ENCODE peak calls at places on chromosomes 3 and 15, in nine cellular contexts. D, U, T, V, B, K, W, F and N are unnamed samples.
A peak's percentile ranks its signal among the peaks of the same experiment; 100 is the strongest.

GRCh38 chr3:31485206-31485605 is 47.5 kb upstream of the STT3B start:
- DNase-seq in V (no peak), F (no peak), W (no peak), K (no peak), D (no peak), T (no peak), U (no peak), B (no peak), N (no peak)

GRCh38 chr15:26128611-26129140 is 265.5 kb upstream of the ATP10A start:
- DNase-seq in U (no peak), D (no peak), B (no peak), W (no peak), F (no peak), T (no peak), K (no peak), V (no peak), N (no peak)

GRCh38 chr3:116148881-116149530 is 296.3 kb downstream of the LSAMP start:
- DNase-seq in W (no peak), T (no peak), U (no peak), V (no peak), F (no peak), B (no peak), D (no peak), K (no peak), N (no peak)

GRCh38 chr15:65088643-65089021 is 12.1 kb downstream of the KBTBD13 start:
- DNase-seq in U (no peak), V (no peak), D (no peak), T (no peak), F (no peak), K (no peak), B (no peak), W (no peak), N (no peak)

GRCh38 chr3:130895690-130896089 is 1.8 kb downstream of the ATP2C1 start:
- DNase-seq in T (no peak), V (no peak), D (no peak), U (no peak), B (no peak), F (no peak), K (no peak), W (no peak), N (no peak)

GRCh38 chr3:157098823-157099185 is 61.1 kb downstream of the CCNL1 start:
- DNase-seq in V (no peak), F (no peak), U (no peak), T (no peak), W (no peak), B (no peak), D (peak; percentile 69), K (no peak), N (no peak)

GRCh38 chr3:111667621-111668239 is 72.6 kb upstream of the ZBED2 start:
- DNase-seq in U (no peak), B (no peak), K (no peak), V (peak; percentile 61), F (peak; percentile 15), W (no peak), D (peak; percentile 75), T (no peak), N (peak; percentile 46)

GRCh38 chr3:164683516-164683915 is 394.8 kb downstream of the SI start:
- DNase-seq in U (no peak), W (no peak), D (peak; percentile 1), K (no peak), B (no peak), F (no peak), T (no peak), V (no peak), N (no peak)

GRCh38 chr15:95013379-95013778 is 782.0 kb downstream of the MCTP2 start:
- DNase-seq in V (no peak), F (no peak), B (no peak), D (no peak), W (no peak), T (no peak), K (no peak), U (no peak), N (no peak)

GRCh38 chr3:3798641-3799113 is 554 bp upstream of the LRRN1 start:
- DNase-seq in W (peak; percentile 56), T (peak; percentile 42), V (peak; percentile 15), D (no peak), K (no peak), F (peak; percentile 41), U (peak; percentile 69), B (no peak), N (no peak)

GRCh38 chr15:36323607-36324006 is 255.8 kb upstream of the CDIN1 start:
- DNase-seq in U (no peak), B (peak; percentile 53), F (no peak), K (no peak), T (no peak), W (no peak), V (no peak), D (no peak), N (no peak)

GRCh38 chr3:190026154-190026553 is 94.5 kb downstream of the P3H2 start:
- DNase-seq in B (no peak), W (no peak), D (no peak), V (no peak), K (no peak), T (no peak), U (no peak), F (no peak), N (no peak)

GRCh38 chr3:184604039-184604955 is 42.7 kb downstream of the EPHB3 start:
- DNase-seq in B (no peak), W (peak; percentile 65), T (peak; percentile 80), V (no peak), U (peak; percentile 85), D (no peak), F (peak; percentile 38), K (no peak), N (no peak)

GRCh38 chr3:79039192-79039591 is 728.6 kb downstream of the ROBO1 start:
- DNase-seq in F (no peak), T (no peak), U (no peak), B (no peak), D (peak; percentile 63), K (no peak), W (no peak), V (no peak), N (no peak)

GRCh38 chr15:67134577-67135492 is 69.4 kb downstream of the SMAD3 start:
- DNase-seq in V (no peak), W (no peak), T (no peak), D (no peak), U (no peak), F (no peak), K (peak; percentile 22), B (no peak), N (no peak)

GRCh38 chr3:143975549-143976152 is 4.0 kb downstream of the DIPK2A start:
- DNase-seq in D (peak; percentile 91), T (peak; percentile 21), V (no peak), B (peak; percentile 62), F (no peak), K (no peak), U (no peak), W (no peak), N (no peak)

GRCh38 chr3:113222412-113223086 is 11.2 kb downstream of the BOC start:
- DNase-seq in B (no peak), F (no peak), T (no peak), K (no peak), U (no peak), D (no peak), W (no peak), V (no peak), N (no peak)

GRCh38 chr3:12116892-12117291 is 41.8 kb downstream of the TIMP4 start:
- DNase-seq in F (no peak), T (no peak), V (no peak), D (no peak), B (no peak), U (no peak), W (no peak), K (no peak), N (no peak)

DNA sequence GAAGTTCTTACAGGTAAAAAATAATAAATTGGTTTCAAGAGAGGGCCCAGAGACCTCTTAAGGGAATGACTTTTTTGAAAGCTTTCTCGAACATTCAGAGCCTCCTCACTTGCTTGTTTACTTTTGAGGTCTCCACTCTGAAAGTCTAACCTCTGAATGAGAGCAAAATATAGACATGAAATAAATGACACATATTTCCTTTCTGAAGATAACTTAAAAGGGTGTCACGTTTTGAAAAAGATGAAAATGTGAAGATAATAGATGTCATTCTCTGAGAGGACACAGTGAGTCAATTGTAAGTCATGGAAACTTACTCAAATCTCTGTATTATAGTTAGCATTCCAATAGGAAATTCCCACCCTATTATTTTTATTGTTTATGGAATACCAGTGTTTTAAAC is 44.6 kb downstream of the HACD2 start:
- DNase-seq in T (no peak), D (no peak), F (no peak), V (no peak), K (no peak), B (no peak), U (no peak), W (no peak), N (no peak)
- TF ChIP-seq CTCF in T (no peak), D (no peak), F (no peak), V (no peak), K (no peak), B (no peak), U (no peak), W (no peak), N (no peak)

DNA sequence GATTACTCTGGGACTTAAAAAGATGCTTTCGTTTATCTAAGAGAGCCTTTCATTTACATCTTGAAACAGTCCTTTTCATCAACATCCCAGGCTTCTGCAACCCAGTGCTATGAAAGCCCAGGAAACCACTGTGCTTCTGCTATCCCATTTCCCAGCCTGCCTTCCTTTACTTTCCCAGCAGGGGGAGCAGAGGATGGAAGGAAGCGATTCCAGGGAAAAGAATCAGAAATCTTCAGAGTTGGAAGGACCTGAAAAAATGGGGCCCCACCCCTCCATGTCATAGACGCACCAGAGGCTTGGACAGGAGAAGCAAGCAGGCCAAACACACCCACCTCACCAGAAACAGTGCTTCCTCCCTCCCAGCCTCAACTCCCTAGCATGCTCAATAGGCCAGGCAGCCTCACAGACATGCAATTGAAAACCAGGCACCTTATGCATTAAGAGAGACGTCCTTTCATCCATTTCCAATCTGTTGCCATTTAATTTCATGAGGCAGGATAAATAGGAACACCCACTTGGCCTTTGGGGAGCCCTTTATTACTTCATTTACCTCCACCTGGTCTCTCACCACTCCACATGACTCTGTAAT is 584.1 kb downstream of the NTRK3 start:
- DNase-seq in K (no peak), T (peak; percentile 35), V (no peak), D (peak; percentile 55), F (peak; percentile 66), U (peak; percentile 40), W (peak; percentile 69), B (peak; percentile 9), N (no peak)
- TF ChIP-seq CTCF in K (no peak), T (peak; percentile 89), V (no peak), D (peak; percentile 85), F (peak; percentile 77), U (peak; percentile 70), W (peak; percentile 79), B (peak; percentile 81), N (no peak)

GRCh38 chr15:62390793-62391543 is 225.9 kb upstream of the C2CD4B start:
- DNase-seq in T (peak; percentile 70), D (peak; percentile 54), B (no peak), U (peak; percentile 54), F (peak; percentile 43), W (peak; percentile 63), V (peak; percentile 43), K (no peak), N (peak; percentile 15)
- TF ChIP-seq CTCF in T (peak; percentile 13), D (peak; percentile 21), B (no peak), U (peak; percentile 13), F (no peak), W (no peak), V (no peak), K (no peak), N (no peak)

DNA sequence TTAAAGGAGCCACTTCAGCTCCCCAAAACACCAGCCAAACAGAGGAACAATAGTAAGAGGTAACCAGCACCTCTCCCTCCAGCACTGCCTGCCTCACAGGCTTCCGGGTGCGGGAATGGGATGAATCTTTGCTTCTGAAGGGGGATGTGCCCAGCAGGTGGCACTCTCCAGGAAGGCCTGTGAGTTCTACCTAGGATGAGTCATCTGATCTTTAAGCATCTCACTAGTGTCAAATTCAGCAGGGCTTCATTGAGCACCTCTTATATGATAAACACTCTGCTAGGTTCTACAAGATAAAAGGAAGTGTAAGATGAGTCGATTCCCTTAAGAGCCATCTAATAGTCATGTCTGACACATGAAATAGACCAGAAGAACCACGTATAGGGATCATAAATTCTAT is 237.4 kb upstream of the UMPS start:
- DNase-seq in W (peak; percentile 35), B (no peak), D (peak; percentile 27), V (peak; percentile 17), F (peak; percentile 43), T (peak; percentile 15), U (peak; percentile 75), K (no peak), N (no peak)
- TF ChIP-seq CTCF in W (no peak), B (peak; percentile 38), D (peak; percentile 33), V (peak; percentile 3), F (no peak), T (peak; percentile 33), U (peak; percentile 54), K (no peak), N (no peak)